ENCODE peak calls at places on chromosomes 11 and 22, in seven cellular contexts. One of them, this sample, is unnamed.

GRCh38 chr22:29951675-29952413 is 68.9 kb downstream of the MTMR3 start:
- DNase-seq in lung: no peak
- DNase-seq in cardiac muscle cell: no peak
- DNase-seq in A549: no peak
- DNase-seq in NB4: peak
- DNase-seq in fibroblast of mammary gland: no peak
- DNase-seq in PC-3: no peak
- DNase-seq in this sample: no peak

GRCh38 chr22:19877626-19878339 is 23.1 kb upstream of the GNB1L start:
- DNase-seq in lung: no peak
- DNase-seq in cardiac muscle cell: no peak
- DNase-seq in A549: no peak
- DNase-seq in NB4: no peak
- DNase-seq in fibroblast of mammary gland: peak
- DNase-seq in PC-3: no peak
- DNase-seq in this sample: no peak

GRCh38 chr22:31425331-31426050 is 26.1 kb downstream of the DRG1 start:
- DNase-seq in lung: no peak
- DNase-seq in cardiac muscle cell: no peak
- DNase-seq in A549: no peak
- DNase-seq in NB4: no peak
- DNase-seq in fibroblast of mammary gland: peak
- DNase-seq in PC-3: no peak
- DNase-seq in this sample: no peak

GRCh38 chr22:25692392-25692791 is 49.6 kb upstream of the MYO18B start:
- DNase-seq in lung: no peak
- DNase-seq in cardiac muscle cell: no peak
- DNase-seq in A549: no peak
- DNase-seq in NB4: no peak
- DNase-seq in fibroblast of mammary gland: no peak
- DNase-seq in PC-3: no peak
- DNase-seq in this sample: no peak

GRCh38 chr11:133956650-133957633 is at the start of gene IGSF9B:
- DNase-seq in lung: peak
- DNase-seq in cardiac muscle cell: peak
- DNase-seq in A549: peak
- DNase-seq in NB4: peak
- DNase-seq in fibroblast of mammary gland: peak
- DNase-seq in PC-3: peak
- DNase-seq in this sample: peak

GRCh38 chr11:132064987-132065620 is 694.7 kb downstream of the NTM start:
- DNase-seq in lung: no peak
- DNase-seq in cardiac muscle cell: no peak
- DNase-seq in A549: no peak
- DNase-seq in NB4: no peak
- DNase-seq in fibroblast of mammary gland: peak
- DNase-seq in PC-3: peak
- DNase-seq in this sample: no peak

GRCh38 chr11:93498099-93499040 is 44.8 kb downstream of the SMCO4 start:
- DNase-seq in lung: no peak
- DNase-seq in cardiac muscle cell: no peak
- DNase-seq in A549: peak
- DNase-seq in NB4: no peak
- DNase-seq in fibroblast of mammary gland: peak
- DNase-seq in PC-3: peak
- DNase-seq in this sample: no peak

GRCh38 chr11:2477254-2477653 is 32.4 kb downstream of the KCNQ1 start:
- DNase-seq in lung: no peak
- DNase-seq in cardiac muscle cell: no peak
- DNase-seq in A549: no peak
- DNase-seq in NB4: no peak
- DNase-seq in fibroblast of mammary gland: no peak
- DNase-seq in PC-3: no peak
- DNase-seq in this sample: no peak

GRCh38 chr11:116701297-116701801 is 71.4 kb downstream of the BUD13 start:
- DNase-seq in lung: no peak
- DNase-seq in cardiac muscle cell: no peak
- DNase-seq in A549: no peak
- DNase-seq in NB4: no peak
- DNase-seq in fibroblast of mammary gland: no peak
- DNase-seq in PC-3: no peak
- DNase-seq in this sample: no peak

GRCh38 chr11:103091441-103091809 is 535 bp downstream of the DCUN1D5 start:
- DNase-seq in lung: peak
- DNase-seq in cardiac muscle cell: peak
- DNase-seq in A549: peak
- DNase-seq in NB4: peak
- DNase-seq in fibroblast of mammary gland: peak
- DNase-seq in PC-3: peak
- DNase-seq in this sample: peak

GRCh38 chr11:34468209-34468841 is 29.6 kb downstream of the CAT start:
- DNase-seq in lung: no peak
- DNase-seq in cardiac muscle cell: no peak
- DNase-seq in A549: no peak
- DNase-seq in NB4: peak
- DNase-seq in fibroblast of mammary gland: peak
- DNase-seq in PC-3: peak
- DNase-seq in this sample: no peak

GRCh38 chr11:44326615-44327475 is 16.9 kb upstream of the ALX4 start:
- DNase-seq in lung: no peak
- DNase-seq in cardiac muscle cell: no peak
- DNase-seq in A549: no peak
- DNase-seq in NB4: no peak
- DNase-seq in fibroblast of mammary gland: peak
- DNase-seq in PC-3: no peak
- DNase-seq in this sample: no peak

GRCh38 chr11:111514216-111515031 is at the start of gene HOATZ:
- DNase-seq in lung: no peak
- DNase-seq in cardiac muscle cell: peak
- DNase-seq in A549: no peak
- DNase-seq in NB4: no peak
- DNase-seq in fibroblast of mammary gland: no peak
- DNase-seq in PC-3: no peak
- DNase-seq in this sample: no peak

GRCh38 chr11:35798423-35798822 is 135.8 kb downstream of the TRIM44 start:
- DNase-seq in lung: no peak
- DNase-seq in cardiac muscle cell: no peak
- DNase-seq in A549: no peak
- DNase-seq in NB4: no peak
- DNase-seq in fibroblast of mammary gland: peak
- DNase-seq in PC-3: peak
- DNase-seq in this sample: no peak

GRCh38 chr11:44133335-44133946 is 38.0 kb downstream of the EXT2 start:
- DNase-seq in lung: no peak
- DNase-seq in cardiac muscle cell: peak
- DNase-seq in A549: peak
- DNase-seq in NB4: peak
- DNase-seq in fibroblast of mammary gland: peak
- DNase-seq in PC-3: peak
- DNase-seq in this sample: no peak

GRCh38 chr11:36231300-36231699 is 57.9 kb downstream of the COMMD9 start:
- DNase-seq in lung: no peak
- DNase-seq in cardiac muscle cell: no peak
- DNase-seq in A549: no peak
- DNase-seq in NB4: no peak
- DNase-seq in fibroblast of mammary gland: peak
- DNase-seq in PC-3: peak
- DNase-seq in this sample: no peak

GRCh38 chr22:50676661-50677492 is 4.3 kb downstream of the SHANK3 start:
- DNase-seq in lung: no peak
- DNase-seq in cardiac muscle cell: no peak
- DNase-seq in A549: no peak
- DNase-seq in NB4: no peak
- DNase-seq in fibroblast of mammary gland: no peak
- DNase-seq in PC-3: no peak
- DNase-seq in this sample: peak

GRCh38 chr22:28949788-28950187 is 66.4 kb downstream of the ZNRF3 start:
- DNase-seq in lung: no peak
- DNase-seq in cardiac muscle cell: no peak
- DNase-seq in A549: no peak
- DNase-seq in NB4: no peak
- DNase-seq in fibroblast of mammary gland: peak
- DNase-seq in PC-3: no peak
- DNase-seq in this sample: no peak

DNA sequence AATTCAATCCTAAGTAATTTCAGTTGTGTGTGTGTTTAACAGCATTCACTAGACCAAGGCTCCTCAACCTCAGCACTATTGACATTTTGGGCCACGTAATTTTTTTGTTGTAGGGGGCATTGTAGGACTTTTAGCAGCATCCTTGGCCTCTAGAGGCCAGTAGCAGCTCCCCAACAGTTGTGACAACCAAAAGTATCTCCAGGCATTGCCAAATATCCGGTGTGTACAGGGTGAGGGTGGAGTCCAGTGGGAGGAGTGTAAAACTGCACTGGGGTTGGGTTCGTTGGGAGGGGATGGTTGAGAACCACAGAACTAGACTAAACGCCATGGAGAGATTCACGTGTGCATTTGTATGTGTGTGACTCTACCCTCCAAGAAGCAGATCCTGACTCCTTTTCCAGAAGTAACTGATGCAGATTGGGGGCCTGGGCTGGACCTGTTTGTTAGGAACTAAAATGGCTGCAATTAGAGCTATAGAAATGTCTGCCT is 5.9 kb upstream of the PHF21A start:
- DNase-seq in lung: peak
- DNase-seq in cardiac muscle cell: no peak
- DNase-seq in A549: peak
- DNase-seq in NB4: peak
- DNase-seq in fibroblast of mammary gland: peak
- DNase-seq in PC-3: peak
- DNase-seq in this sample: no peak
- TF ChIP-seq CTCF in lung: peak
- TF ChIP-seq CTCF in cardiac muscle cell: peak
- TF ChIP-seq CTCF in A549: peak
- TF ChIP-seq CTCF in NB4: peak
- TF ChIP-seq CTCF in fibroblast of mammary gland: peak
- TF ChIP-seq CTCF in PC-3: peak
- TF ChIP-seq CTCF in this sample: no peak

DNA sequence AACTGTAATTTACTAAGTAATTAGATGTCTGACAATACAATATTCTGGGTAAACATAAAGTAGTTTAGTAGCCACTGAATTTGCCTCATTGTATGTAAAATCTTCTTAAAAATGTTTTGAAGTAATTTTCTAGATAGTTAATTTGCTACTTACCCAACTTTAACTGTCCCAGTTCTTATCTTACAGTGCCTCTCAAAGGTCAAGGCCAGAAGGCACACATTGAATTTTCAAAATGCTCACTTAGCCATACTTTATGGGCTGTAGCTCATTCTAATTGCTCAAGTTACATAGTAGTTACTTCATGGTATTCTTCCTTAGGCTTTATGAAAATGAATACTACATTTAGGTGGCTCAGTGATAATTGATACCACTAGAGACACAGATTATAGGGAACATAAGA is 666.6 kb downstream of the CNTN5 start:
- DNase-seq in lung: no peak
- DNase-seq in cardiac muscle cell: no peak
- DNase-seq in A549: no peak
- DNase-seq in NB4: no peak
- DNase-seq in fibroblast of mammary gland: no peak
- DNase-seq in PC-3: peak
- DNase-seq in this sample: no peak
- TF ChIP-seq CTCF in lung: no peak
- TF ChIP-seq CTCF in cardiac muscle cell: no peak
- TF ChIP-seq CTCF in A549: no peak
- TF ChIP-seq CTCF in NB4: no peak
- TF ChIP-seq CTCF in fibroblast of mammary gland: no peak
- TF ChIP-seq CTCF in PC-3: peak
- TF ChIP-seq CTCF in this sample: no peak

DNA sequence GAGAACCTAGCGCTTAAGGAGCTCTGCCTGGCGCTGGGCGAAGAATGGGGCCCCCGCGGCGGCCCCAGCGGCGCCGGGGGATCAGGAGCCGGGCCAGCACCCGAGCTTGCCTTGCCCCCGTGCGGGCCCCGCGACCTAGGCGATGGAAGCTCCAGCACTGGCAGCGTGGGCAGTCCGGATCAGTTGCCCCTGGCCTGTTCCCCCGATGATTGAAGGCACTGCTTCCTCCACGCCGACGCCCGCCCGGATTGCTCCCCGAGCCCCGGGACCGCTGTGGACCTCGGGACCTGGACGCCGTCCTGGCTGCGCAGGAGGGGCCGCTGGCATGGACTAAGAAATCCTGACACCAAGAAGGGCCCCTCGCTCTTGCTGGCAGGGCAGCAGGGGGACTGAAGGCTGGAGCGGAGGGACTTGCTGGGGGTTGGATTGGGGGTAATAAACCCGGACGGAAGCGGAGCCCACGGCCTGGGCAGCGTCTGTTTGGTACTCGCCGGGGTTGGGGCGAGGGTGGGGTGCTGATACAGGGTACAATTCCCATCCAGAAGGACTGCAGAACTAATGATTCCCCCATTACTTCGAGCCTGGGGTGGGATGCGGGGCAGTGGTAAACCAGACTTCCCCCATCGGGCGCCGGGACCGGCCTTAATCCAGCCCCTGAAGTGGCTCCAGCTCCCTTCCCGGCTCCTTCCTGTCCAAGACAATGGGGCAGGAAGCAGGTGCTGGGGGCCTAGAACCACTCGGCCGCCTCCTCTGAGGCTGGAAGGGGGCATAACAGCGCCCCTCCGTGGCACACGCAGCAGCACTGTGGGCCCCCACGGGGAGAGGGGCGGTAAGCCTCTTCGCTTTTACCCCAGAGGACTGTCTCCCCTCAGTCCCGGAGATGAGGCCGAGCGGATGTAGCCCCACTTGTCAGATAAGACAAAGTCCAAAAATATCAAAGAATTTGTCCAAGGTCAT is 985 bp downstream of the CCDC85B start:
- DNase-seq in lung: no peak
- DNase-seq in cardiac muscle cell: peak
- DNase-seq in A549: peak
- DNase-seq in NB4: peak
- DNase-seq in fibroblast of mammary gland: peak
- DNase-seq in PC-3: peak
- DNase-seq in this sample: no peak
- TF ChIP-seq CTCF in lung: peak
- TF ChIP-seq CTCF in cardiac muscle cell: peak
- TF ChIP-seq CTCF in A549: peak
- TF ChIP-seq CTCF in NB4: peak
- TF ChIP-seq CTCF in fibroblast of mammary gland: peak
- TF ChIP-seq CTCF in PC-3: peak
- TF ChIP-seq CTCF in this sample: no peak

GRCh38 chr11:75518204-75518549 is 7.6 kb downstream of the GDPD5 start:
- DNase-seq in lung: no peak
- DNase-seq in cardiac muscle cell: no peak
- DNase-seq in A549: no peak
- DNase-seq in NB4: no peak
- DNase-seq in fibroblast of mammary gland: no peak
- DNase-seq in PC-3: no peak
- DNase-seq in this sample: no peak

GRCh38 chr11:75514596-75514995 is 11.1 kb downstream of the GDPD5 start:
- DNase-seq in lung: no peak
- DNase-seq in cardiac muscle cell: no peak
- DNase-seq in A549: no peak
- DNase-seq in NB4: no peak
- DNase-seq in fibroblast of mammary gland: no peak
- DNase-seq in PC-3: no peak
- DNase-seq in this sample: no peak

GRCh38 chr11:75518771-75519653 is 6.7 kb downstream of the GDPD5 start:
- DNase-seq in lung: no peak
- DNase-seq in cardiac muscle cell: no peak
- DNase-seq in A549: no peak
- DNase-seq in NB4: no peak
- DNase-seq in fibroblast of mammary gland: no peak
- DNase-seq in PC-3: no peak
- DNase-seq in this sample: no peak

GRCh38 chr11:75516886-75517285 is 8.9 kb downstream of the GDPD5 start:
- DNase-seq in lung: no peak
- DNase-seq in cardiac muscle cell: no peak
- DNase-seq in A549: no peak
- DNase-seq in NB4: peak
- DNase-seq in fibroblast of mammary gland: no peak
- DNase-seq in PC-3: no peak
- DNase-seq in this sample: no peak

GRCh38 chr11:75516140-75516539 is 9.6 kb downstream of the GDPD5 start:
- DNase-seq in lung: no peak
- DNase-seq in cardiac muscle cell: no peak
- DNase-seq in A549: no peak
- DNase-seq in NB4: no peak
- DNase-seq in fibroblast of mammary gland: no peak
- DNase-seq in PC-3: no peak
- DNase-seq in this sample: no peak
- TF ChIP-seq CTCF in lung: no peak
- TF ChIP-seq CTCF in cardiac muscle cell: no peak
- TF ChIP-seq CTCF in A549: no peak
- TF ChIP-seq CTCF in NB4: no peak
- TF ChIP-seq CTCF in fibroblast of mammary gland: no peak
- TF ChIP-seq CTCF in PC-3: no peak
- TF ChIP-seq CTCF in this sample: no peak